ENCODE peak calls at places on chromosome 17, in four cellular contexts. F is foreskin fibroblast, U is brain microvascular endothelial cell, S is omental fat pad. B is an unnamed sample.
A peak's percentile ranks its signal among the peaks of the same experiment; 100 is the strongest.

GRCh38 chr17:61201211-61201610 is 198.4 kb upstream of the TBX2 start:
- DNase-seq in F (peak; percentile 94), U (peak; percentile 61), S (no peak), B (peak; percentile 96)

GRCh38 chr17:12987120-12987519 is 30.7 kb downstream of the ELAC2 start:
- DNase-seq in F (no peak), S (no peak), U (no peak), B (no peak)

GRCh38 chr17:2347805-2348685 is 10.7 kb downstream of the SGSM2 start:
- DNase-seq in S (no peak), F (peak; percentile 91), U (peak; percentile 65), B (peak; percentile 88)

GRCh38 chr17:20315321-20315720 is 152.0 kb downstream of the LGALS9B start:
- DNase-seq in F (no peak), U (no peak), S (no peak), B (no peak)

GRCh38 chr17:34672176-34672785 is 92.9 kb downstream of the TMEM132E start:
- DNase-seq in S (no peak), U (no peak), F (no peak), B (no peak)

GRCh38 chr17:42276609-42277341 is 584 bp upstream of the STAT5B start:
- DNase-seq in U (peak; percentile 88), F (peak; percentile 76), S (peak; percentile 70), B (peak; percentile 78)

GRCh38 chr17:61486135-61487120 is 34.2 kb downstream of the TBX4 start:
- DNase-seq in S (no peak), U (no peak), F (no peak), B (peak; percentile 67)

GRCh38 chr17:82935944-82936767 is 96.3 kb upstream of the ZNF750 start:
- DNase-seq in F (no peak), U (no peak), S (no peak), B (no peak)

GRCh38 chr17:42403150-42403549 is 14.9 kb upstream of the STAT3 start:
- DNase-seq in S (no peak), F (no peak), U (no peak), B (no peak)

GRCh38 chr17:14112407-14112806 is 43.1 kb downstream of the COX10 start:
- DNase-seq in F (no peak), U (no peak), S (no peak), B (no peak)

GRCh38 chr17:63911041-63911635 is at the start of gene CSHL1:
- DNase-seq in U (no peak), F (no peak), S (no peak), B (no peak)

GRCh38 chr17:78131172-78132085 is 858 bp downstream of the TMC8 start:
- DNase-seq in S (no peak), U (no peak), F (no peak), B (no peak)

GRCh38 chr17:6079960-6080359 is 9.8 kb downstream of the WSCD1 start:
- DNase-seq in S (no peak), U (no peak), F (no peak), B (no peak)

GRCh38 chr17:34081269-34081668 is 173.8 kb upstream of the CCL2 start:
- DNase-seq in S (no peak), F (no peak), U (no peak), B (no peak)

GRCh38 chr17:33498069-33498468 is 205.0 kb upstream of the ASIC2 start:
- DNase-seq in S (no peak), U (no peak), F (no peak), B (no peak)

GRCh38 chr17:1545618-1546017 is 17.0 kb downstream of the PITPNA start:
- DNase-seq in S (no peak), F (no peak), U (no peak), B (no peak)

GRCh38 chr17:46822388-46822921 is 4.0 kb upstream of the WNT3 start:
- DNase-seq in S (no peak), F (no peak), U (no peak), B (no peak)

GRCh38 chr17:15398291-15398690 is 56.9 kb upstream of the TEKT3 start:
- DNase-seq in U (no peak), F (peak; percentile 69), S (no peak), B (peak; percentile 60)

GRCh38 chr17:20300399-20301037 is 166.8 kb downstream of the LGALS9B start:
- DNase-seq in S (no peak), F (no peak), U (peak; percentile 72), B (peak; percentile 46)

GRCh38 chr17:43832168-43832975 is 574 bp downstream of the MPP3 start:
- DNase-seq in S (no peak), U (peak; percentile 67), F (peak; percentile 78), B (peak; percentile 68)

GRCh38 chr17:40309031-40309937 is at the start of gene RARA:
- DNase-seq in F (no peak), U (no peak), S (no peak), B (no peak)

GRCh38 chr17:34862384-34862783 is 98.9 kb downstream of the CCT6B start:
- DNase-seq in S (no peak), F (no peak), U (no peak), B (no peak)

GRCh38 chr17:68052810-68053209 is 17.3 kb downstream of the KPNA2 start:
- DNase-seq in F (no peak), S (no peak), U (no peak), B (no peak)

GRCh38 chr17:73787721-73788051 is 143.4 kb upstream of the SDK2 start:
- DNase-seq in F (no peak), S (no peak), U (no peak), B (no peak)

GRCh38 chr17:15918661-15919259 is 26.2 kb upstream of the ADORA2B start:
- DNase-seq in F (no peak), U (no peak), S (no peak), B (no peak)

GRCh38 chr17:59830007-59830630 is 62.6 kb downstream of the TUBD1 start:
- DNase-seq in U (peak; percentile 63), S (no peak), F (peak; percentile 36), B (no peak)

GRCh38 chr17:720706-721539 is 6.3 kb upstream of the VPS53 start:
- DNase-seq in U (no peak), S (no peak), F (no peak), B (no peak)

GRCh38 chr17:49361129-49361901 is 735 bp downstream of the ZNF652 start:
- DNase-seq in U (no peak), S (no peak), F (no peak), B (no peak)

GRCh38 chr17:47839899-47840741 is 953 bp downstream of the SCRN2 start:
- DNase-seq in F (no peak), S (no peak), U (no peak), B (no peak)

GRCh38 chr17:47843391-47843730 is 2.3 kb upstream of the SCRN2 start:
- DNase-seq in S (no peak), U (no peak), F (no peak), B (no peak)

GRCh38 chr17:47840742-47841487 is at the start of gene SCRN2:
- DNase-seq in F (peak; percentile 77), S (peak; percentile 76), U (peak; percentile 62), B (peak; percentile 69)

GRCh38 chr17:47844230-47844629 is 3.2 kb upstream of the SCRN2 start:
- DNase-seq in S (no peak), U (peak; percentile 88), F (no peak), B (peak; percentile 8)

DNA sequence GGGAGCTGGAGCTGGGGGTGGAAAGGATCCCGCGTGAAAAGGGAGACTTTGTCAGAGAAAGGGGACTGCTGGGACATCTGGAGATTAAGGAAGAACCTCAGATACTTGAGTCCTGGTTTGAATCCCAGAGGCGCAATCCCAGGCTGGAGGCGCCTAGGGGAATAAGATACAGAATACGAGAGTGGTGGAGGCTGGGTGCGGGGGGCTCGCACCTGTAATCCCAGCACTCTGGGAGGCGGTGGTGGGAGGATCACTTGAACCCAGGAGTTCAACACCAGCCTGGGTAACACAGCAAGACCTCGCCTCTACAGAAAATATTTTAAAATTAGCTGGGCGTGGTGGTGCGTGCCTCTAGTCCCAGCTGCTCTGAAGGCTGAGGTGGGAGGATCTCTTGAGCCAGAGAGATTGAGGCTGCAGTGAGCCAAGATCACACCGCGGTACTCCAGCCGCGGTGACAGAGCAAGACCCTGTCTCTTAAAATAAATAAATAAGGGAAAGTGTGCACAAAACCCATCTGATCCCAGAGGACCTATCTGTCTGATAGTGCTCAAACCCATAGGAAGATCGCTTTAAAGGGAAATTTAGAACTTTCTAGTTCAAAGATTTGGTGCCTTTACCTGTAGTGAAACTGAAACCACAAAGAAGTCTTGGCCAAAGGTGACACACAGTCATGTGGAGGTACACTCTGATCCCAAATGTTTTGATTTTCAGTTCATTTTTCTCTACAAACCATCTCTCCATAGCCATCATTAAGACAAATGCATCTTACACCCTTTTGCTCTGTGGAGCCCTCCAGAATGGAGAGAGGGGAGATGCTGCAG is 625 bp upstream of the SCRN2 start:
- DNase-seq in U (no peak), S (no peak), F (no peak), B (no peak)
- TF ChIP-seq CTCF in U (no peak), S (no peak), F (no peak), B (peak; percentile 43)

DNA sequence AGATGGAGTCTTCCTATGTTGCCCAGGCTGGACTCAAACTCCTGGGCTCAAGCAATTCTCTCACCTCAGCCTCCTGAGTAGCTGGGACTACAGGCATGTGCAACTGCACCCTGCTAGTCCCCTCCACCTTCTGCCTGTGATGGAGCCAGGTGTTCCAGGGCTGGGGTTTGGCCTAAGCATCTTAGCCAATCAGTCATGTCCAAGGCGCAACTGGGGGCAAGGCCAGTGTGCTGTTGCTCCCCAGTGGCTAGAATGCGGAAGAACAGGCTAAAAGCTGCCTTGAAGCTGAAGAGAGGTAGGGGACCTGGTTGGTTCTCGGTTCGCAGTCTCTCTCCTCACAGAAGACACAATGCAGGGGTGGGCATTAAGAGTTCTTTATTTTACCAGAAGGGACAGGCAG is 18.6 kb downstream of the FLOT2 start:
- DNase-seq in F (peak; percentile 23), U (peak; percentile 38), S (no peak), B (peak; percentile 30)
- TF ChIP-seq CTCF in F (peak; percentile 48), U (peak; percentile 76), S (no peak), B (peak; percentile 65)

GRCh38 chr17:66451188-66452149 is 149.1 kb downstream of the PRKCA start:
- DNase-seq in F (no peak), U (no peak), S (no peak), B (no peak)
- TF ChIP-seq CTCF in F (no peak), U (peak; percentile 47), S (no peak), B (peak; percentile 40)

GRCh38 chr17:75661531-75661930 is 5.4 kb downstream of the RECQL5 start:
- DNase-seq in U (no peak), S (no peak), F (no peak), B (no peak)
- TF ChIP-seq CTCF in U (no peak), S (no peak), F (no peak), B (no peak)

DNA sequence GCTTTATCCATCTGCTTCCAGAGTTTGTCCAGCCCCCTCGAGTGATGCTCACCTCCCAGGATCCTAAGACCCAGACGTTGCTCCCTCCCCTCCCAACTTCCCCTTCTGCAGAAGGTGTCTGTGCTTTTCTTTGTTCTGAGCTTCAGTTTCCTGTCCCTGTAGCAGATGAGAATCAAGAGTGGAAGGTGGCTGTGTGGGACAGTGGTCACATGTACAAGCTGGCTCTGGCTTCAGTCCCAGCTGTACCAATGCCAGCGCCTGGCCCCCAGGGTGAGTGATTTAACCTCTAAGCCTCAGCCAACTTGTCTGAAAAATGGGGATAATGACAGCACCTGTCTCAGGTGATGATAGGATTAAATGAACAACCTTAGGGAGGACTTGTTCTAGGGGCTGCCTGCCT is 7.7 kb downstream of the PRR15L start:
- DNase-seq in U (no peak), F (no peak), S (no peak), B (no peak)
- TF ChIP-seq CTCF in U (no peak), F (no peak), S (no peak), B (no peak)

GRCh38 chr17:80826955-80827645 is 164.5 kb upstream of the CHMP6 start:
- DNase-seq in U (peak; percentile 97), S (peak; percentile 41), F (peak; percentile 97), B (peak; percentile 98)
- TF ChIP-seq CTCF in U (peak; percentile 30), S (no peak), F (peak; percentile 17), B (peak; percentile 32)

B was measured in HFFc6.